ENCODE peak calls at places on chromosomes 6 and 20, in nine cellular contexts. H is AG10803, F is B cell, K is ascending aorta, Y is HFFc6, O is uterus, L is lung, V is HepG2, R is fibroblast of pulmonary artery. P is an unnamed sample.

GRCh38 chr6:75893058-75893775 is 144.2 kb downstream of the MYO6 start:
- DNase-seq in Y (peak), L (no peak), F (no peak), O (no peak), H (peak), V (peak), K (no peak), R (peak), P (peak)

GRCh38 chr6:14896475-14896874 is 349.4 kb upstream of the JARID2 start:
- DNase-seq in F (no peak), O (no peak), Y (no peak), H (peak), L (no peak), V (no peak), K (no peak), R (no peak), P (no peak)

GRCh38 chr6:32759669-32760068 is 3.7 kb downstream of the HLA-DQB2 start:
- DNase-seq in O (no peak), V (no peak), F (no peak), Y (no peak), R (no peak), L (no peak), K (no peak), H (no peak), P (no peak)

GRCh38 chr6:166348305-166348949 is 6.1 kb upstream of the SFT2D1 start:
- DNase-seq in O (no peak), H (no peak), F (no peak), Y (no peak), L (no peak), R (no peak), K (no peak), V (peak), P (no peak)

GRCh38 chr20:38337561-38338140 is 8.6 kb upstream of the LBP start:
- DNase-seq in K (no peak), Y (peak), O (no peak), R (peak), H (no peak), L (no peak), V (peak), F (no peak), P (peak)

GRCh38 chr6:25132934-25133333 is 146.2 kb upstream of the CARMIL1 start:
- DNase-seq in R (no peak), H (no peak), L (no peak), V (no peak), K (no peak), F (no peak), Y (no peak), O (no peak), P (no peak)

GRCh38 chr6:20409427-20409971 is 7.8 kb downstream of the E2F3 start:
- DNase-seq in F (peak), Y (no peak), L (no peak), K (no peak), V (no peak), O (no peak), H (no peak), R (no peak), P (peak)

GRCh38 chr6:1810880-1811279 is 201.2 kb downstream of the FOXC1 start:
- DNase-seq in F (no peak), K (no peak), V (no peak), R (no peak), L (no peak), Y (no peak), O (no peak), H (no peak), P (no peak)

GRCh38 chr20:36149469-36149868 is 5.1 kb upstream of the EPB41L1 start:
- DNase-seq in Y (no peak), F (no peak), R (no peak), H (no peak), L (no peak), O (no peak), K (no peak), V (no peak), P (no peak)

GRCh38 chr6:85490516-85491248 is 40.8 kb downstream of the NT5E start:
- DNase-seq in V (no peak), Y (peak), F (no peak), H (peak), R (peak), L (no peak), O (no peak), K (no peak), P (no peak)

GRCh38 chr20:47795214-47795667 is 10.0 kb upstream of the SULF2 start:
- DNase-seq in V (no peak), L (no peak), O (peak), F (no peak), K (peak), R (peak), H (no peak), Y (no peak), P (no peak)

GRCh38 chr6:47669684-47670515 is 28.5 kb upstream of the ADGRF4 start:
- DNase-seq in O (no peak), H (peak), R (no peak), L (no peak), V (no peak), Y (no peak), K (no peak), F (no peak), P (no peak)

GRCh38 chr6:167306401-167306998 is 15.4 kb downstream of the UNC93A start:
- DNase-seq in H (no peak), Y (no peak), R (no peak), K (no peak), F (no peak), L (no peak), V (peak), O (no peak), P (no peak)

GRCh38 chr6:87714093-87714809 is 12.2 kb upstream of the AKIRIN2 start:
- DNase-seq in K (no peak), O (no peak), V (no peak), L (no peak), Y (peak), F (no peak), R (peak), H (peak), P (no peak)

GRCh38 chr6:149895702-149896310 is 2.1 kb downstream of the RAET1E start:
- DNase-seq in H (peak), L (peak), O (peak), F (no peak), Y (peak), R (peak), V (no peak), K (no peak), P (no peak)

GRCh38 chr20:24362080-24362479 is 107.3 kb upstream of the SYNDIG1 start:
- DNase-seq in L (no peak), F (no peak), O (no peak), K (no peak), Y (no peak), R (no peak), H (no peak), V (no peak), P (no peak)

GRCh38 chr6:84416043-84416657 is 188.7 kb upstream of the CEP162 start:
- DNase-seq in K (no peak), Y (no peak), O (no peak), R (no peak), L (no peak), H (peak), F (no peak), V (no peak), P (no peak)

GRCh38 chr20:60948230-60948629 is 303.8 kb upstream of the CDH4 start:
- DNase-seq in F (no peak), Y (no peak), H (no peak), K (no peak), L (no peak), O (no peak), R (no peak), V (no peak), P (no peak)

GRCh38 chr6:16759181-16759645 is 2.0 kb downstream of the ATXN1 start:
- DNase-seq in H (peak), F (no peak), O (no peak), V (no peak), R (no peak), Y (peak), K (no peak), L (no peak), P (no peak)

GRCh38 chr6:141401168-141401567 is 731.6 kb upstream of the GJE1 start:
- DNase-seq in H (peak), L (no peak), Y (no peak), O (no peak), K (no peak), F (no peak), V (no peak), R (peak), P (no peak)

GRCh38 chr20:36988494-36988966 is 37.0 kb upstream of the SAMHD1 start:
- DNase-seq in L (no peak), K (no peak), H (peak), Y (peak), V (no peak), F (no peak), O (no peak), R (peak), P (no peak)

GRCh38 chr20:59994697-59995122 is 36.5 kb downstream of the CDH26 start:
- DNase-seq in F (no peak), R (no peak), H (no peak), Y (no peak), K (no peak), L (peak), O (peak), V (no peak), P (no peak)

GRCh38 chr6:145736854-145737181 is 1.5 kb upstream of the EPM2A start:
- DNase-seq in R (peak), V (no peak), L (no peak), K (no peak), Y (peak), F (no peak), O (no peak), H (peak), P (no peak)

GRCh38 chr20:60137657-60138245 is 179.5 kb downstream of the CDH26 start:
- DNase-seq in K (no peak), Y (no peak), F (no peak), R (peak), V (no peak), H (peak), O (no peak), L (no peak), P (peak)

GRCh38 chr6:154138806-154139205 is 99.8 kb downstream of the OPRM1 start:
- DNase-seq in Y (no peak), R (no peak), F (no peak), O (no peak), H (no peak), V (no peak), K (no peak), L (no peak), P (no peak)

GRCh38 chr6:110653381-110653780 is 161.9 kb downstream of the CDK19 start:
- DNase-seq in L (no peak), O (no peak), R (no peak), V (no peak), F (no peak), Y (no peak), K (no peak), H (no peak), P (no peak)

GRCh38 chr6:157381631-157382621 is 936 bp downstream of the ZDHHC14 start:
- DNase-seq in O (peak), L (peak), K (no peak), H (peak), F (peak), V (peak), R (peak), Y (peak), P (peak)
- TF ChIP-seq CTCF in O (peak), L (no peak), K (no peak), H (no peak), F (no peak), V (peak), R (no peak), Y (no peak), P (peak)

DNA sequence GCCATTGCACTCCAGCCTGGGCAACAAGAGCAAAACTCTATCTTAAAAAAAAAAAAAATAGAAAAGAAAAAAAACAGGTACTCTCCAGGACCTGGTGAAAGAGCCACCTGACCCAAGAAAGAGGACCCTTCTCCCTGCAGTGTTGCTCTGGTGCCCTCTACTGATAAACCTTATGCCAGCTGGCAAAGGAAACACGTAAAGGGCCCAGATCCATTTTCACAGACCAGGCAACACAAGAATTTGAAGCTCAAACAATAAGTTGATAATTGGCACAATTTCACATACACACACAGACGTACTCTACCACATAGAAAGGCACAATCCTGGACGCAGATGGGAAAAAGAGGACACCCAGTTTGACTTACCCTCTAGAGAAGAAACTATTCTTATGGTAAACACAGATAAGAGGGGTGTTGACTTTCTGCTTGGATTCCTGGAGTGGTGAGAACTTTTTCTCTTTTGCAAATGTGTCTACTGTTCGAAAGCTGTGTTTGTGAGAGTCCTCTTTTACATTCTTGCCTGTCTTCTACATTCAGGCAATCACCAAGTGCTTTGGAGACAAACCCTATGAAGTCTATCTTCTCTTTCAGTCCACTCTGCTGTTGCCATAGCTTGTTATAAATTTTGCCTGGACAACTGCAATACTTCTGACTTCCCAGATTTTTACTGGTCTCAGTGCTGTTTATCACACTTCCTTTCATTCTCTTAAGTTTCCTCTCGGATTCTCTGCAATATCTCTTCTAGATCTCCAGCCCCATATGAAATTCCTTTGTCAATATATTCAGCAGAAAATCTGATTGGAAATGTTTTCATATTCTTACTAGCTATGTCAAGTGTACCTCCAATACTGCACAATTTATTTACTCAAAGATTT is 6.4 kb upstream of the SNRPB start:
- DNase-seq in F (no peak), R (no peak), H (no peak), L (no peak), V (peak), O (no peak), Y (no peak), K (no peak), P (no peak)
- TF ChIP-seq CTCF in F (no peak), R (no peak), H (no peak), L (no peak), V (peak), O (no peak), Y (peak), K (no peak), P (peak)

GRCh38 chr20:50453533-50453932 is 56.6 kb upstream of the PTPN1 start:
- DNase-seq in F (no peak), O (no peak), H (no peak), R (no peak), K (no peak), V (no peak), Y (no peak), L (no peak), P (no peak)

GRCh38 chr20:50459124-50459918 is 50.9 kb upstream of the PTPN1 start:
- DNase-seq in R (no peak), Y (no peak), V (no peak), L (no peak), O (no peak), F (no peak), H (no peak), K (no peak), P (no peak)

GRCh38 chr20:50455656-50456451 is 54.3 kb upstream of the PTPN1 start:
- DNase-seq in O (no peak), V (peak), K (no peak), Y (no peak), R (no peak), H (no peak), F (no peak), L (no peak), P (no peak)

GRCh38 chr20:50460115-50460607 is 50.0 kb upstream of the PTPN1 start:
- DNase-seq in F (no peak), K (no peak), R (no peak), H (no peak), V (no peak), O (no peak), L (no peak), Y (no peak), P (no peak)

GRCh38 chr20:50456452-50457324 is 53.5 kb upstream of the PTPN1 start:
- DNase-seq in H (no peak), F (no peak), Y (no peak), L (no peak), O (no peak), R (no peak), K (no peak), V (no peak), P (no peak)
- TF ChIP-seq CTCF in H (no peak), F (no peak), Y (peak), L (no peak), O (no peak), R (peak), K (no peak), V (peak), P (no peak)

DNA sequence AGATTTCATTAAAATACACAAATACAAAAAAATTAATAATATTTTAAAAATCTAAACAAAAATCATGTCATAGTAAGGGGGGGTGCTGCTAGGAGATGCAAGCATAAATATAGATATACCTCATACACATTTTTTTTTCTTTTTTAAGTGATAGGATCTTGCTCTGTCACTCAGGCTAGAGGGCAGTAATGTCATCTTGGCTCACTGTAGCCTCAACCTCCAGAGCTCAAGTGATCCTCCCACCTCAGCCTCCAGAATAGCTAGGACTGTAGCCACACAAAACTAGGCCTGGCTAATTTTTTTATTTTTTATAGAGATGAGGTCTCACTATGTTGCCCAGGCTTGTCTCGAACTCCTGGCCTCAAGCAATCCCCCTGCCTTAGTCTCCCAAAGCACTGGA is 90.8 kb downstream of the HACE1 start:
- DNase-seq in V (no peak), K (no peak), Y (no peak), L (no peak), F (no peak), R (no peak), O (no peak), H (no peak), P (no peak)
- TF ChIP-seq CTCF in V (no peak), K (no peak), Y (no peak), L (no peak), F (no peak), R (no peak), O (no peak), H (no peak), P (no peak)

GRCh38 chr6:42482126-42482525 is 30.4 kb upstream of the TRERF1 start:
- DNase-seq in H (no peak), Y (no peak), L (no peak), K (no peak), V (no peak), O (peak), R (no peak), F (no peak), P (no peak)
- TF ChIP-seq CTCF in H (no peak), Y (no peak), L (no peak), K (no peak), V (no peak), O (no peak), R (no peak), F (no peak), P (no peak)

GRCh38 chr6:122832515-122833228 is 43.6 kb downstream of the SMPDL3A start:
- DNase-seq in R (no peak), Y (no peak), O (no peak), L (no peak), K (no peak), F (no peak), H (no peak), V (no peak), P (no peak)

GRCh38 chr6:122829456-122829855 is 40.4 kb downstream of the SMPDL3A start:
- DNase-seq in O (no peak), V (no peak), K (no peak), L (no peak), R (no peak), Y (no peak), H (no peak), F (no peak), P (no peak)

GRCh38 chr6:122833229-122833556 is 44.1 kb downstream of the SMPDL3A start:
- DNase-seq in O (no peak), F (no peak), K (no peak), H (no peak), Y (no peak), V (no peak), L (no peak), R (no peak), P (no peak)

GRCh38 chr6:122831511-122831910 is 42.5 kb downstream of the SMPDL3A start:
- DNase-seq in K (no peak), R (no peak), F (no peak), V (no peak), H (no peak), Y (no peak), O (no peak), L (no peak), P (no peak)
- TF ChIP-seq CTCF in K (no peak), R (no peak), F (no peak), V (no peak), H (no peak), Y (no peak), O (no peak), L (no peak), P (no peak)